ENCODE peak calls at places on chromosomes 12 and 14, in ten cellular contexts. One of them, this sample, is unnamed. For H3K4me1, the result is how much of the 10 kb centered on the place peaks cover.

GRCh38 chr12:67358686-67359374 is 89.7 kb downstream of the CAND1 start:
- DNase-seq in adrenal gland: no peak
- DNase-seq in testis: no peak
- DNase-seq in kidney: no peak
- DNase-seq in GM23248: peak
- DNase-seq in body of pancreas: no peak
- DNase-seq in HCT116: no peak
- DNase-seq in endodermal cell: no peak
- DNase-seq in neuronal stem cell: no peak
- DNase-seq in Karpas-422: no peak
- DNase-seq in this sample: no peak

GRCh38 chr14:105072381-105072861 is 7.2 kb upstream of the GPR132 start:
- DNase-seq in kidney: peak
- DNase-seq in neuronal stem cell: no peak
- DNase-seq in endodermal cell: no peak
- DNase-seq in body of pancreas: no peak
- DNase-seq in adrenal gland: no peak
- DNase-seq in HCT116: no peak
- DNase-seq in Karpas-422: no peak
- DNase-seq in GM23248: no peak
- DNase-seq in testis: no peak
- DNase-seq in this sample: no peak

GRCh38 chr12:51926718-51927117 is 19.4 kb downstream of the ACVRL1 start:
- DNase-seq in Karpas-422: peak
- DNase-seq in kidney: no peak
- DNase-seq in GM23248: peak
- DNase-seq in neuronal stem cell: no peak
- DNase-seq in testis: no peak
- DNase-seq in body of pancreas: peak
- DNase-seq in endodermal cell: peak
- DNase-seq in HCT116: peak
- DNase-seq in adrenal gland: no peak
- DNase-seq in this sample: peak

GRCh38 chr14:96592591-96593388 is 90.6 kb downstream of the PAPOLA start:
- DNase-seq in body of pancreas: peak
- DNase-seq in endodermal cell: no peak
- DNase-seq in kidney: peak
- DNase-seq in testis: peak
- DNase-seq in Karpas-422: peak
- DNase-seq in GM23248: peak
- DNase-seq in adrenal gland: peak
- DNase-seq in neuronal stem cell: peak
- DNase-seq in HCT116: no peak
- DNase-seq in this sample: no peak

GRCh38 chr14:60277605-60278190 is 28.7 kb downstream of the PPM1A start:
- DNase-seq in neuronal stem cell: no peak
- DNase-seq in HCT116: no peak
- DNase-seq in endodermal cell: no peak
- DNase-seq in kidney: no peak
- DNase-seq in GM23248: no peak
- DNase-seq in adrenal gland: no peak
- DNase-seq in body of pancreas: no peak
- DNase-seq in Karpas-422: no peak
- DNase-seq in testis: no peak
- DNase-seq in this sample: no peak

GRCh38 chr12:100474617-100475016 is 951 bp downstream of the NR1H4 start:
- DNase-seq in kidney: no peak
- DNase-seq in body of pancreas: no peak
- DNase-seq in neuronal stem cell: no peak
- DNase-seq in endodermal cell: no peak
- DNase-seq in HCT116: no peak
- DNase-seq in Karpas-422: no peak
- DNase-seq in adrenal gland: no peak
- DNase-seq in GM23248: no peak
- DNase-seq in testis: no peak
- DNase-seq in this sample: no peak

GRCh38 chr14:59358105-59358504 is 107.1 kb downstream of the GPR135 start:
- DNase-seq in HCT116: peak
- DNase-seq in neuronal stem cell: no peak
- DNase-seq in adrenal gland: peak
- DNase-seq in Karpas-422: peak
- DNase-seq in GM23248: peak
- DNase-seq in kidney: no peak
- DNase-seq in endodermal cell: peak
- DNase-seq in body of pancreas: no peak
- DNase-seq in testis: no peak
- DNase-seq in this sample: no peak

GRCh38 chr14:94158239-94158888 is 15.8 kb upstream of the PPP4R4 start:
- DNase-seq in Karpas-422: no peak
- DNase-seq in kidney: no peak
- DNase-seq in HCT116: no peak
- DNase-seq in body of pancreas: no peak
- DNase-seq in testis: no peak
- DNase-seq in GM23248: no peak
- DNase-seq in endodermal cell: no peak
- DNase-seq in neuronal stem cell: no peak
- DNase-seq in adrenal gland: no peak
- DNase-seq in this sample: no peak

GRCh38 chr14:101055106-101055662 is 151.7 kb upstream of the RTL1 start:
- DNase-seq in testis: no peak
- DNase-seq in kidney: peak
- DNase-seq in HCT116: no peak
- DNase-seq in body of pancreas: no peak
- DNase-seq in Karpas-422: no peak
- DNase-seq in endodermal cell: no peak
- DNase-seq in neuronal stem cell: no peak
- DNase-seq in GM23248: no peak
- DNase-seq in adrenal gland: no peak
- DNase-seq in this sample: no peak

GRCh38 chr12:104555650-104556049 is 98.9 kb downstream of the CHST11 start:
- DNase-seq in kidney: peak
- DNase-seq in neuronal stem cell: no peak
- DNase-seq in adrenal gland: no peak
- DNase-seq in HCT116: no peak
- DNase-seq in Karpas-422: no peak
- DNase-seq in endodermal cell: no peak
- DNase-seq in body of pancreas: no peak
- DNase-seq in GM23248: no peak
- DNase-seq in testis: no peak
- DNase-seq in this sample: no peak

GRCh38 chr12:4134833-4135597 is 138.5 kb upstream of the CCND2 start:
- DNase-seq in testis: no peak
- DNase-seq in body of pancreas: no peak
- DNase-seq in HCT116: no peak
- DNase-seq in GM23248: no peak
- DNase-seq in adrenal gland: no peak
- DNase-seq in endodermal cell: peak
- DNase-seq in Karpas-422: no peak
- DNase-seq in kidney: no peak
- DNase-seq in neuronal stem cell: no peak
- DNase-seq in this sample: no peak

GRCh38 chr14:99440278-99440677 is 40.4 kb downstream of the SETD3 start:
- DNase-seq in neuronal stem cell: no peak
- DNase-seq in endodermal cell: no peak
- DNase-seq in Karpas-422: no peak
- DNase-seq in GM23248: no peak
- DNase-seq in HCT116: no peak
- DNase-seq in adrenal gland: no peak
- DNase-seq in body of pancreas: no peak
- DNase-seq in kidney: no peak
- DNase-seq in testis: no peak
- DNase-seq in this sample: no peak

GRCh38 chr12:56943878-56944277 is 9.7 kb upstream of the SDR9C7 start:
- DNase-seq in HCT116: no peak
- DNase-seq in GM23248: no peak
- DNase-seq in endodermal cell: no peak
- DNase-seq in neuronal stem cell: no peak
- DNase-seq in body of pancreas: no peak
- DNase-seq in adrenal gland: no peak
- DNase-seq in testis: no peak
- DNase-seq in kidney: no peak
- DNase-seq in Karpas-422: no peak
- DNase-seq in this sample: no peak

GRCh38 chr14:34460841-34461240 is 1.2 kb downstream of the SPTSSA start:
- DNase-seq in neuronal stem cell: peak
- DNase-seq in HCT116: no peak
- DNase-seq in body of pancreas: no peak
- DNase-seq in Karpas-422: peak
- DNase-seq in testis: no peak
- DNase-seq in endodermal cell: no peak
- DNase-seq in adrenal gland: no peak
- DNase-seq in GM23248: peak
- DNase-seq in kidney: no peak
- DNase-seq in this sample: no peak

GRCh38 chr14:63901434-63902085 is 48.8 kb downstream of the SYNE2 start:
- DNase-seq in neuronal stem cell: no peak
- DNase-seq in body of pancreas: no peak
- DNase-seq in endodermal cell: no peak
- DNase-seq in kidney: no peak
- DNase-seq in GM23248: peak
- DNase-seq in HCT116: no peak
- DNase-seq in adrenal gland: no peak
- DNase-seq in Karpas-422: no peak
- DNase-seq in testis: no peak
- DNase-seq in this sample: no peak

GRCh38 chr14:35526962-35527361 is 7.0 kb upstream of the INSM2 start:
- DNase-seq in adrenal gland: no peak
- DNase-seq in HCT116: no peak
- DNase-seq in endodermal cell: no peak
- DNase-seq in GM23248: no peak
- DNase-seq in body of pancreas: no peak
- DNase-seq in neuronal stem cell: no peak
- DNase-seq in Karpas-422: no peak
- DNase-seq in kidney: no peak
- DNase-seq in testis: no peak
- DNase-seq in this sample: no peak
- H3K27ac ChIP-seq in adrenal gland: no peak
- H3K27ac ChIP-seq in HCT116: no peak
- H3K27ac ChIP-seq in endodermal cell: no peak
- H3K27ac ChIP-seq in GM23248: no peak
- H3K27ac ChIP-seq in body of pancreas: no peak
- H3K27ac ChIP-seq in neuronal stem cell: no peak
- H3K27ac ChIP-seq in Karpas-422: no peak
- H3K27ac ChIP-seq in kidney: no peak
- H3K27ac ChIP-seq in testis: no peak
- H3K27ac ChIP-seq in this sample: no peak

GRCh38 chr14:20801726-20802125 is 918 bp downstream of the RNASE1 start:
- DNase-seq in Karpas-422: no peak
- DNase-seq in neuronal stem cell: no peak
- DNase-seq in body of pancreas: peak
- DNase-seq in adrenal gland: no peak
- DNase-seq in testis: peak
- DNase-seq in HCT116: no peak
- DNase-seq in GM23248: no peak
- DNase-seq in endodermal cell: no peak
- DNase-seq in kidney: no peak
- DNase-seq in this sample: no peak

GRCh38 chr14:20805485-20805884 is 2.8 kb upstream of the RNASE1 start:
- DNase-seq in body of pancreas: no peak
- DNase-seq in Karpas-422: no peak
- DNase-seq in adrenal gland: no peak
- DNase-seq in HCT116: no peak
- DNase-seq in GM23248: no peak
- DNase-seq in endodermal cell: no peak
- DNase-seq in kidney: no peak
- DNase-seq in testis: no peak
- DNase-seq in neuronal stem cell: no peak
- DNase-seq in this sample: no peak

GRCh38 chr14:20799955-20800544 is 2.6 kb downstream of the RNASE1 start:
- DNase-seq in endodermal cell: peak
- DNase-seq in HCT116: no peak
- DNase-seq in Karpas-422: no peak
- DNase-seq in adrenal gland: peak
- DNase-seq in kidney: no peak
- DNase-seq in body of pancreas: no peak
- DNase-seq in testis: peak
- DNase-seq in GM23248: no peak
- DNase-seq in neuronal stem cell: no peak
- DNase-seq in this sample: no peak

GRCh38 chr14:20802341-20803084 is at the start of gene RNASE1:
- DNase-seq in endodermal cell: no peak
- DNase-seq in HCT116: no peak
- DNase-seq in testis: peak
- DNase-seq in adrenal gland: peak
- DNase-seq in neuronal stem cell: no peak
- DNase-seq in GM23248: peak
- DNase-seq in kidney: no peak
- DNase-seq in Karpas-422: no peak
- DNase-seq in body of pancreas: peak
- DNase-seq in this sample: no peak

DNA sequence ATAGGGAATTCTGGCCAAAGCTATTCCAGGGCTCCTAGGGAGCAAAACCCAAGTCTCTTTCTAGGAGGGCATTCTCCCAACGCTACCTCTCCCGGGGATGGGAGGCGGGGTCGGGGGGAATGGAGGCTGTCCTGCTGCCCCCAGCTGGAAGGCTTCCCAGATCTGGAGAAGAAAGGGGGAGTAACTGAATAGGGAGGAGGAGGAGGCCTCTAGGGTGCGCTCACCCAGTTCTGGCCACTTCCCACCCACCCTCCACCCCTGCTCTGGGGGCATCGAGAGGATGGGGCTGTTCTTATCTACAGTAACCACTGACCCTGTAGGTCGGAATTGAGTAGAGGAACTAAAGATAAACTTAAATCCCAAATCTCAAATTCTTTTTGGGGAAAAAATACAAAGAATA is 577 bp upstream of the RNASE1 start:
- DNase-seq in Karpas-422: no peak
- DNase-seq in testis: peak
- DNase-seq in adrenal gland: no peak
- DNase-seq in body of pancreas: no peak
- DNase-seq in endodermal cell: no peak
- DNase-seq in kidney: no peak
- DNase-seq in HCT116: no peak
- DNase-seq in neuronal stem cell: no peak
- DNase-seq in GM23248: no peak
- DNase-seq in this sample: no peak
- H3K4me1 ChIP-seq in Karpas-422: under half
- H3K4me1 ChIP-seq in testis: under half
- H3K4me1 ChIP-seq in adrenal gland: under half
- H3K4me1 ChIP-seq in body of pancreas: half or more
- H3K4me1 ChIP-seq in endodermal cell: under half
- H3K4me1 ChIP-seq in kidney: under half
- H3K4me1 ChIP-seq in HCT116: under half
- H3K4me1 ChIP-seq in neuronal stem cell: under half
- H3K4me1 ChIP-seq in GM23248: under half
- H3K4me1 ChIP-seq in this sample: under half

GRCh38 chr14:77009014-77009413 is 19.5 kb downstream of the IRF2BPL start:
- DNase-seq in body of pancreas: no peak
- DNase-seq in GM23248: no peak
- DNase-seq in Karpas-422: no peak
- DNase-seq in adrenal gland: no peak
- DNase-seq in neuronal stem cell: no peak
- DNase-seq in kidney: no peak
- DNase-seq in testis: no peak
- DNase-seq in endodermal cell: no peak
- DNase-seq in HCT116: no peak
- DNase-seq in this sample: no peak
- H3K27ac ChIP-seq in body of pancreas: peak
- H3K27ac ChIP-seq in GM23248: no peak
- H3K27ac ChIP-seq in Karpas-422: no peak
- H3K27ac ChIP-seq in adrenal gland: no peak
- H3K27ac ChIP-seq in neuronal stem cell: no peak
- H3K27ac ChIP-seq in kidney: peak
- H3K27ac ChIP-seq in testis: no peak
- H3K27ac ChIP-seq in endodermal cell: no peak
- H3K27ac ChIP-seq in HCT116: no peak
- H3K27ac ChIP-seq in this sample: no peak

GRCh38 chr12:11823593-11823992 is 174.1 kb downstream of the ETV6 start:
- DNase-seq in Karpas-422: no peak
- DNase-seq in HCT116: no peak
- DNase-seq in endodermal cell: no peak
- DNase-seq in neuronal stem cell: no peak
- DNase-seq in body of pancreas: no peak
- DNase-seq in GM23248: no peak
- DNase-seq in kidney: no peak
- DNase-seq in testis: no peak
- DNase-seq in adrenal gland: no peak
- DNase-seq in this sample: no peak
- H3K4me1 ChIP-seq in Karpas-422: under half
- H3K4me1 ChIP-seq in HCT116: under half
- H3K4me1 ChIP-seq in endodermal cell: under half
- H3K4me1 ChIP-seq in neuronal stem cell: under half
- H3K4me1 ChIP-seq in body of pancreas: under half
- H3K4me1 ChIP-seq in GM23248: under half
- H3K4me1 ChIP-seq in kidney: under half
- H3K4me1 ChIP-seq in testis: under half
- H3K4me1 ChIP-seq in adrenal gland: under half
- H3K4me1 ChIP-seq in this sample: half or more